ENCODE peak calls at places on chromosomes 12 and 14, in nine cellular contexts. T is lower lobe of right lung, L is stomach, D is mesothelial cell of epicardium, C is Calu3, P is activated B cell treated with CpG ODN at 0.5 μM for 24 hours, Q is AG09309, N is ovary, O is mammary epithelial cell. E is an unnamed sample.

GRCh38 chr12:96571101-96571862 is 81.9 kb downstream of the CFAP54 start:
- DNase-seq in T (no peak), L (no peak), D (no peak), C (no peak), P (no peak), Q (no peak), N (no peak), O (no peak), E (no peak)

GRCh38 chr14:97578982-97579381 is 781.8 kb downstream of the VRK1 start:
- DNase-seq in T (no peak), L (no peak), D (no peak), C (no peak), P (no peak), Q (no peak), N (no peak), O (no peak), E (no peak)

GRCh38 chr14:52313493-52313881 is 625 bp upstream of the PTGER2 start:
- DNase-seq in T (no peak), L (no peak), D (no peak), C (no peak), P (no peak), Q (no peak), N (peak), O (no peak), E (no peak)

GRCh38 chr14:51410846-51411245 is 170.8 kb downstream of the TMX1 start:
- DNase-seq in T (no peak), L (no peak), D (no peak), C (no peak), P (no peak), Q (no peak), N (no peak), O (no peak), E (no peak)

GRCh38 chr14:93984987-93985410 is 8.6 kb upstream of the ASB2 start:
- DNase-seq in T (peak), L (no peak), D (no peak), C (peak), P (no peak), Q (peak), N (no peak), O (peak), E (no peak)

GRCh38 chr14:92494512-92494911 is 19.1 kb upstream of the RIN3 start:
- DNase-seq in T (no peak), L (no peak), D (no peak), C (no peak), P (no peak), Q (no peak), N (no peak), O (no peak), E (no peak)

GRCh38 chr12:132413931-132414588 is 75.9 kb upstream of the FBRSL1 start:
- DNase-seq in T (no peak), L (no peak), D (no peak), C (peak), P (no peak), Q (no peak), N (no peak), O (no peak), E (peak)

GRCh38 chr14:104209985-104210520 is 71.7 kb downstream of the KIF26A start:
- DNase-seq in T (no peak), L (no peak), D (no peak), C (no peak), P (no peak), Q (no peak), N (no peak), O (no peak), E (no peak)

GRCh38 chr12:109004022-109004421 is 16.8 kb downstream of the SVOP start:
- DNase-seq in T (no peak), L (no peak), D (no peak), C (no peak), P (no peak), Q (no peak), N (no peak), O (no peak), E (no peak)

GRCh38 chr12:98701166-98701565 is 56.1 kb downstream of the APAF1 start:
- DNase-seq in T (no peak), L (no peak), D (no peak), C (no peak), P (no peak), Q (no peak), N (no peak), O (no peak), E (no peak)

GRCh38 chr12:24297516-24297915 is 348.0 kb upstream of the SOX5 start:
- DNase-seq in T (no peak), L (no peak), D (no peak), C (no peak), P (no peak), Q (no peak), N (no peak), O (no peak), E (no peak)

GRCh38 chr14:68921049-68921448 is 58.1 kb downstream of the ACTN1 start:
- DNase-seq in T (no peak), L (no peak), D (no peak), C (no peak), P (no peak), Q (no peak), N (no peak), O (no peak), E (no peak)

GRCh38 chr12:110199360-110200123 is 75.4 kb downstream of the IFT81 start:
- DNase-seq in T (no peak), L (no peak), D (no peak), C (no peak), P (no peak), Q (no peak), N (no peak), O (peak), E (no peak)

GRCh38 chr14:63438065-63438757 is 105.0 kb downstream of the PPP2R5E start:
- DNase-seq in T (no peak), L (peak), D (peak), C (peak), P (no peak), Q (peak), N (peak), O (peak), E (no peak)

GRCh38 chr14:64734990-64735389 is 30.8 kb downstream of the PLEKHG3 start:
- DNase-seq in T (peak), L (no peak), D (no peak), C (no peak), P (no peak), Q (no peak), N (no peak), O (no peak), E (no peak)

GRCh38 chr14:34930591-34931069 is 52.2 kb upstream of the SRP54 start:
- DNase-seq in T (no peak), L (no peak), D (no peak), C (no peak), P (no peak), Q (no peak), N (no peak), O (no peak), E (no peak)

GRCh38 chr12:98352218-98352811 is 163.1 kb upstream of the TMPO start:
- DNase-seq in T (no peak), L (no peak), D (no peak), C (peak), P (no peak), Q (peak), N (no peak), O (peak), E (no peak)

GRCh38 chr14:93906341-93907329 is 20.5 kb upstream of the FAM181A start:
- DNase-seq in T (peak), L (peak), D (no peak), C (peak), P (no peak), Q (no peak), N (no peak), O (peak), E (no peak)

GRCh38 chr12:103884316-103884715 is 43.3 kb upstream of the NT5DC3 start:
- DNase-seq in T (no peak), L (no peak), D (no peak), C (peak), P (no peak), Q (peak), N (no peak), O (peak), E (no peak)

GRCh38 chr14:35403085-35403396 is 1.5 kb downstream of the NFKBIA start:
- DNase-seq in T (peak), L (no peak), D (no peak), C (no peak), P (peak), Q (no peak), N (no peak), O (peak), E (no peak)

GRCh38 chr12:124683330-124683662 is 115.9 kb upstream of the NCOR2 start:
- DNase-seq in T (peak), L (peak), D (no peak), C (peak), P (no peak), Q (no peak), N (no peak), O (peak), E (no peak)

GRCh38 chr14:105072892-105073719 is 7.9 kb upstream of the GPR132 start:
- DNase-seq in T (no peak), L (no peak), D (peak), C (no peak), P (no peak), Q (no peak), N (no peak), O (no peak), E (no peak)

GRCh38 chr12:121287267-121287954 is 9.1 kb downstream of the CAMKK2 start:
- DNase-seq in T (peak), L (no peak), D (no peak), C (no peak), P (no peak), Q (no peak), N (no peak), O (no peak), E (no peak)

GRCh38 chr14:54121461-54121860 is 164.8 kb upstream of the BMP4 start:
- DNase-seq in T (no peak), L (no peak), D (no peak), C (no peak), P (no peak), Q (no peak), N (no peak), O (no peak), E (no peak)

GRCh38 chr12:93743229-93743998 is 66.2 kb downstream of the CRADD start:
- DNase-seq in T (no peak), L (no peak), D (no peak), C (no peak), P (no peak), Q (no peak), N (no peak), O (no peak), E (no peak)

GRCh38 chr12:86660488-86661171 is 404.4 kb upstream of the MGAT4C start:
- DNase-seq in T (no peak), L (no peak), D (no peak), C (no peak), P (no peak), Q (no peak), N (no peak), O (peak), E (no peak)

GRCh38 chr14:34496007-34496678 is 34.1 kb upstream of the SPTSSA start:
- DNase-seq in T (no peak), L (peak), D (no peak), C (no peak), P (no peak), Q (no peak), N (peak), O (no peak), E (no peak)

GRCh38 chr12:6962285-6963015 is 8.0 kb downstream of the PHB2 start:
- DNase-seq in T (peak), L (peak), D (no peak), C (peak), P (peak), Q (no peak), N (no peak), O (no peak), E (no peak)

GRCh38 chr12:132347471-132347855 is 18.1 kb upstream of the GALNT9 start:
- DNase-seq in T (no peak), L (no peak), D (no peak), C (no peak), P (no peak), Q (no peak), N (no peak), O (no peak), E (no peak)

GRCh38 chr12:90773526-90773925 is 181.4 kb downstream of the CCER1 start:
- DNase-seq in T (no peak), L (no peak), D (no peak), C (no peak), P (no peak), Q (no peak), N (no peak), O (no peak), E (no peak)

GRCh38 chr12:40338071-40338470 is 113.3 kb downstream of the LRRK2 start:
- DNase-seq in T (no peak), L (no peak), D (no peak), C (no peak), P (no peak), Q (no peak), N (no peak), O (no peak), E (no peak)

GRCh38 chr14:63421919-63422318 is 103.2 kb upstream of the GPHB5 start:
- DNase-seq in T (no peak), L (no peak), D (no peak), C (no peak), P (no peak), Q (no peak), N (no peak), O (no peak), E (no peak)

GRCh38 chr14:22920697-22921096 is 1.7 kb upstream of the RBM23 start:
- DNase-seq in T (no peak), L (no peak), D (no peak), C (no peak), P (no peak), Q (no peak), N (no peak), O (no peak), E (no peak)

GRCh38 chr12:120647375-120647755 is 6.9 kb downstream of the CABP1 start:
- DNase-seq in T (peak), L (no peak), D (no peak), C (no peak), P (no peak), Q (no peak), N (no peak), O (no peak), E (no peak)

GRCh38 chr14:93784878-93785277 is 3.4 kb downstream of the PRIMA1 start:
- DNase-seq in T (no peak), L (no peak), D (no peak), C (no peak), P (no peak), Q (no peak), N (no peak), O (no peak), E (no peak)

GRCh38 chr12:55830601-55831406 is 1.4 kb upstream of the DNAJC14 start:
- DNase-seq in T (peak), L (peak), D (peak), C (peak), P (no peak), Q (no peak), N (peak), O (no peak), E (peak)

GRCh38 chr12:16612647-16613046 is 6.7 kb upstream of the LMO3 start:
- DNase-seq in T (no peak), L (no peak), D (no peak), C (no peak), P (no peak), Q (no peak), N (no peak), O (peak), E (no peak)

GRCh38 chr12:66837311-66837627 is 158.4 kb upstream of the GRIP1 start:
- DNase-seq in T (no peak), L (no peak), D (no peak), C (no peak), P (no peak), Q (no peak), N (no peak), O (no peak), E (no peak)

GRCh38 chr12:58288191-58288590 is 346.8 kb downstream of the ATP23 start:
- DNase-seq in T (no peak), L (no peak), D (no peak), C (no peak), P (no peak), Q (peak), N (no peak), O (no peak), E (no peak)

GRCh38 chr12:52185400-52185967 is 6.3 kb downstream of the KRT80 start:
- DNase-seq in T (no peak), L (no peak), D (no peak), C (no peak), P (no peak), Q (no peak), N (no peak), O (no peak), E (no peak)

GRCh38 chr12:52187640-52188039 is 4.2 kb downstream of the KRT80 start:
- DNase-seq in T (no peak), L (no peak), D (no peak), C (no peak), P (no peak), Q (no peak), N (no peak), O (no peak), E (no peak)

GRCh38 chr12:52184813-52185212 is 7.0 kb downstream of the KRT80 start:
- DNase-seq in T (no peak), L (no peak), D (no peak), C (no peak), P (no peak), Q (no peak), N (no peak), O (no peak), E (no peak)

GRCh38 chr12:52187206-52187605 is 4.6 kb downstream of the KRT80 start:
- DNase-seq in T (no peak), L (no peak), D (no peak), C (no peak), P (no peak), Q (no peak), N (no peak), O (no peak), E (no peak)

DNA sequence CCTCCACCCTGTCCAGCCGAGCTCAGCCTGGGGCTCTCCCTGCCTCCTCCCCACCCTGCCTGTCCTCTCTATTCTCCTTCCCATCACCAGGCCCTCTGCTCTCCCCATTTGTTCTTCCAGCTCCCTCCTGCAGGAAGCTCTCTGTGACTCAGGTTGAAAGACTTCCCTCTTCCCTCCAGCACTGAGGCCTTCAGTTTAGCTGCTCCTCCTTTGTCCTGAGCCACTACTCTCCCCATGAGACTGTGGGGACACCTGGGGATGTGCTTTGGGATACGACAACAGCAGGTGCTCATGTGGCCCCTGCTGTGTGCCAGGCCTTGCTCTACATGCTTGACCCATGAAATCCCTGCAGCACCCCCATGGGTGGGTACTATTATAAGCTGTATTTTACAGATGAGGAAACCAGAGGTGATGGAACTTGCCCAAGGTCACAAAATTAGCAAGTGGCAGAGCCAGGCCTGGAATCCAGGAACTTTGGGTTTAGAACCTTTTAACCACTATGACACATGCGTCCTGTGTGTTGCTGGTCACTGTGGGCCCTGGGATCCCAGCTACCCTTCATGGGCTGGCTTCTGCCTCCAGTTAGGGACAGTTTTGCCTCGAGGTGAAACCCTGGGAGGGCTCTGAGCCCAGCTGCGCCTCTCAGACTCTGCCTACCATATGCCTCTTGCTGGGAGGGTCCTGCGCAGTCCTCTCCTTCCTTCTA is 5.5 kb downstream of the KRT80 start:
- DNase-seq in T (no peak), L (no peak), D (no peak), C (peak), P (no peak), Q (no peak), N (no peak), O (peak), E (no peak)
- TF ChIP-seq CTCF in T (no peak), L (no peak), D (no peak), C (no peak), P (no peak), Q (no peak), N (no peak), O (no peak), E (no peak)

GRCh38 chr14:95683793-95684192 is 2.4 kb upstream of the TCL1B start:
- DNase-seq in T (no peak), L (peak), D (no peak), C (peak), P (no peak), Q (no peak), N (no peak), O (no peak), E (no peak)
- TF ChIP-seq CTCF in T (peak), L (peak), D (no peak), C (peak), P (no peak), Q (peak), N (no peak), O (peak), E (peak)

DNA sequence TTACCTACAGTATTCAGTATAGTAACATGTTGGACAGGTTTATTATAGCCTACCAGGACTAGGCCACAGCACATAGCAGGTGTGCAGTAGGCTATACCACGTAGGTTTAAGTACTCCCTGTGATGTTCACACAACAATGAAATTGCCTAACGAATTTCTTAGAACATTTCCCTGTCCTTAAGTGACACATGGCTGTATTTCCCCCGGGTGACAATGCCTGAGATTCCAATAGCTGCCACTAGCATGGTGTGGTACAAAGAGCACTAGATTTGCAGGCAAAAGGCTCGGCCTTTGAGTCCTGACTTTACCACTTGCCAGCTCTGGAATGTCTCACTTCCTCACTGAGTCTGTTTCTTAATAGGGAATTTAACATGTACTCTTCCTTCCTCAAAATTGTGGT is 19.7 kb downstream of the PTPN21 start:
- DNase-seq in T (no peak), L (no peak), D (no peak), C (peak), P (no peak), Q (no peak), N (no peak), O (no peak), E (no peak)
- TF ChIP-seq CTCF in T (no peak), L (no peak), D (no peak), C (no peak), P (no peak), Q (no peak), N (no peak), O (no peak), E (no peak)

DNA sequence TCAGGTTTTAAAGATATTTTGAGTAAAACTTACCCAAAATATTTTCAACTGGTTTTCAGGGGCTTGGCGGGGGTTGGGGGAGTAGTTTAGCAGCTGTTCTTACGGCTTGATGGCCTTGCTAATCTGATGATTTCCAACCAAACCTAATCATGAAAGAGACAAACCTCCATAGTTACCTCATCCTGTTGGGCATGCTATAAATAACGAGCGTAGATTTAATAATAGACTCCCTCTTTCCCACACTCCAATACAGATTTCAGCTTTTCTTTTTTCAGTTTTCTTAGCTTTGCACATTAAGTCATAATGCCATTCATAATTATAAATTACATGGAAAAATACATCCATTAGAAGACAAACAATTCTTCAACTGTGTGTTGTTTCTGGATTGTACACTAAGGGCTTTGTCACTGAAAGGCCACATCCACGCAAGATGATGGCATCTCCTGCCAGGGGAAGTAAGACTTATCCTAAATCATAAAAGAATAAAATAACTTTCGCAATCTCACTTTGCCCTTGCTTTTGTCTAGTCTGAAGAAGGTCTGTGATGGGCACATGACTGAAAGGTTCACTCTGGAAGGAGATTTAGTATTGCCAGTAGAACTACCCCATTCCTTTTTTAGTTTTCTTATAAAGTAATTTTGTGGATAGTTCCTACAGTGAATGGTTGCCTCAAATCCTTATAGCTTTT is 23.2 kb downstream of the ITPR2 start:
- DNase-seq in T (no peak), L (no peak), D (no peak), C (no peak), P (no peak), Q (no peak), N (no peak), O (no peak), E (no peak)
- TF ChIP-seq CTCF in T (no peak), L (no peak), D (no peak), C (no peak), P (no peak), Q (no peak), N (no peak), O (no peak), E (no peak)